ENCODE peak calls at places on chromosomes 6 and 20, in four cellular contexts. A is stimulated activated CD4-positive, alpha-beta T cell treated with anti-CD3 and anti-CD28 coated beads, Interleukin-2, amount 100 ng/mL, for 24 hours; H is progenitor cell of endocrine pancreas; I is kidney glomerular epithelial cell. K is an unnamed sample.

GRCh38 chr6:19979059-19979458 is 141.9 kb downstream of the ID4 start:
- DNase-seq in A (no peak), H (no peak), I (no peak), K (no peak)

GRCh38 chr6:156687875-156688549 is 89.2 kb upstream of the ARID1B start:
- DNase-seq in A (peak), H (no peak), I (no peak), K (peak)

GRCh38 chr6:7157752-7158616 is 50.2 kb downstream of the RREB1 start:
- DNase-seq in A (no peak), H (no peak), I (peak), K (no peak)

GRCh38 chr20:36825374-36826104 is 50.4 kb upstream of the TLDC2 start:
- DNase-seq in A (no peak), H (no peak), I (no peak), K (no peak)

GRCh38 chr6:15922510-15923307 is 206.2 kb upstream of the MYLIP start:
- DNase-seq in A (no peak), H (no peak), I (no peak), K (no peak)

GRCh38 chr6:169326067-169326799 is 72.6 kb upstream of the THBS2 start:
- DNase-seq in A (no peak), H (no peak), I (no peak), K (peak)

GRCh38 chr6:157689875-157690274 is 133.2 kb upstream of the SNX9 start:
- DNase-seq in A (no peak), H (no peak), I (no peak), K (no peak)

GRCh38 chr6:25320459-25320858 is 41.3 kb downstream of the CARMIL1 start:
- DNase-seq in A (no peak), H (no peak), I (no peak), K (no peak)

GRCh38 chr20:48983423-48984400 is 62.2 kb downstream of the ARFGEF2 start:
- DNase-seq in A (no peak), H (no peak), I (peak), K (no peak)

GRCh38 chr6:17583811-17584210 is 16.3 kb upstream of the FAM8A1 start:
- DNase-seq in A (no peak), H (no peak), I (peak), K (no peak)

GRCh38 chr6:122788663-122789062 is 395 bp upstream of the SMPDL3A start:
- DNase-seq in A (no peak), H (no peak), I (no peak), K (no peak)